ENCODE peak calls at places on chromosomes 6 and 20, in five cellular contexts. G, Z, U, I and Y are unnamed samples.
A peak's percentile ranks its signal among the peaks of the same experiment; 100 is the strongest.

GRCh38 chr6:24799541-24799915 is 811 bp upstream of the ARMH2 start:
- DNase-seq in G (no peak), Z (no peak), U (no peak), I (no peak), Y (no peak)

GRCh38 chr20:9332783-9333482 is 181.5 kb upstream of the LAMP5 start:
- DNase-seq in G (no peak), Z (no peak), U (no peak), I (no peak), Y (no peak)

GRCh38 chr6:44022671-44023352 is 104.4 kb downstream of the MRPL14 start:
- DNase-seq in G (no peak), Z (no peak), U (no peak), I (no peak), Y (no peak)

GRCh38 chr6:88455317-88455716 is 289.2 kb upstream of the CNR1 start:
- DNase-seq in G (no peak), Z (no peak), U (no peak), I (no peak), Y (no peak)

GRCh38 chr6:31737315-31738047 is 1.2 kb upstream of the CLIC1 start:
- DNase-seq in G (no peak), Z (peak; percentile 65), U (peak; percentile 68), I (peak; percentile 49), Y (peak; percentile 82)

GRCh38 chr20:49993301-49993751 is 10.5 kb downstream of the SNAI1 start:
- DNase-seq in G (no peak), Z (no peak), U (no peak), I (no peak), Y (no peak)

GRCh38 chr6:144055121-144055931 is 40.0 kb downstream of the SF3B5 start:
- DNase-seq in G (no peak), Z (no peak), U (no peak), I (no peak), Y (no peak)

GRCh38 chr20:62053465-62054196 is 12.1 kb downstream of the TAF4 start:
- DNase-seq in G (no peak), Z (no peak), U (no peak), I (peak; percentile 23), Y (no peak)

GRCh38 chr20:9235518-9235917 is 166.6 kb downstream of the PLCB4 start:
- DNase-seq in G (peak; percentile 75), Z (no peak), U (no peak), I (no peak), Y (peak; percentile 74)

GRCh38 chr6:170088349-170088951 is 202.4 kb downstream of the DLL1 start:
- DNase-seq in G (no peak), Z (no peak), U (no peak), I (no peak), Y (no peak)

GRCh38 chr20:62183426-62184142 is 756 bp downstream of the MTG2 start:
- DNase-seq in G (no peak), Z (no peak), U (no peak), I (no peak), Y (peak; percentile 43)

GRCh38 chr20:23141450-23142161 is 55.5 kb upstream of the CD93 start:
- DNase-seq in G (no peak), Z (no peak), U (no peak), I (no peak), Y (no peak)

GRCh38 chr6:136647363-136647763 is 97.1 kb upstream of the MAP7 start:
- DNase-seq in G (peak; percentile 97), Z (no peak), U (peak; percentile 13), I (no peak), Y (peak; percentile 90)

GRCh38 chr6:116511424-116512131 is at the start of gene CALHM5:
- DNase-seq in G (peak; percentile 94), Z (no peak), U (peak; percentile 94), I (no peak), Y (peak; percentile 90)

GRCh38 chr6:109442393-109442924 is 1.9 kb downstream of the SMPD2 start:
- DNase-seq in G (no peak), Z (no peak), U (no peak), I (no peak), Y (no peak)

GRCh38 chr6:38154731-38155130 is 335.2 kb downstream of the ZFAND3 start:
- DNase-seq in G (no peak), Z (no peak), U (no peak), I (no peak), Y (no peak)

GRCh38 chr6:151721141-151721540 is 86.3 kb upstream of the ESR1 start:
- DNase-seq in G (no peak), Z (no peak), U (no peak), I (no peak), Y (no peak)

GRCh38 chr6:22471746-22472145 is 97.6 kb upstream of the HDGFL1 start:
- DNase-seq in G (no peak), Z (no peak), U (no peak), I (no peak), Y (no peak)

DNA sequence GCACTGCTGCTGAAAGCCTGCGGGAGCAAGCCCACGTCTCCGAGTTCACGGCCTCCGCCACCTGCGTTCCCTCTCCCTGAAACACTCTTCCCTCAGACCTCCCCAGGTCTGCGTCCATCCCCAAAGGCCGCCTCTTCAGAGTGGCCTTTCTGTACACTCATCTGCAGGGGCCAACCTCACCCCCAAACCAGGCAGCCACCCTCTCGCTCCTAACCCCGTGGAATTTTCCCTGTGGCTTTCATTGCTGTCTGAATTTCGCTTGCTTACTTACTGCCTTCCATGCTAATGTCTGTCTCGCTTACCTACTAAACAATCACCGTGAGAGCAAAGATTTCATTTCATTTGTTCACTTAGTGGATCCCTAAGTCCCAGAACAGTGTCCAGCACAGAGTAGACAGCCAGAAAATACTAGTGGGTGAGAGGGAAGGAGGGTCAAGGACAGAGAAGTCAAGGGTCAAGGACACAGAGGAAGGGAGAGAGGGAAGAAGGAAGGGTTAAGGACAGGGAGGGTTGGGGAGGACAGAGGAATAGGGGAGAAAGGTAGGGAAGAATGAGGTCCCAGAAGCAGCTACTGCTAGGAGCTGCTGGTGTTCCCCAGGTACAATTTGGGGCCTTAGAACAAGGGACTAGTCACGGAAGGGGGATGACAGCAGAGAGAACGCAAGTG is 114.8 kb downstream of the NFATC2 start:
- DNase-seq in G (no peak), Z (no peak), U (no peak), I (no peak), Y (no peak)
- H3K4ac ChIP-seq in G (no peak overlapping the region), Z (no peak overlapping the region), U (no peak overlapping the region), I (no peak overlapping the region), Y (no peak overlapping the region)

DNA sequence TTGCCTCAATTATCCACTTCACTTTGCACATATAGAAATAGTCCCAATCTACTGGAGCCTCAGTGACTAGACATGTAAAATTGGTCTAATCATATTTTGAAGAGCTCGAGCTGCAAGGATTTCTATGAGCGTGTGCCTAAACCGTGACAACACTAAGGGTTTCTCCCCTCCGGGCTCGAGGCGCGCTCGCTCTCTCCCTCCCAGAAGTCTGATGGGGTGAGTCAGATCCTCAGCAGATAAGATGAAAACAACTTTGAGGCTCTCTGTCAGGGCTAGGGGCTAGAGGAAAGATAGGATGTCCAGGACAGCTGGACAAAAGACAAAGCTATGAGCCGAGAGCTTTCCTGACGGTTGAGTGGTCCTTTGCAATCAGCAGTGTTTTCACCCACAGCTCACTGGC is 16.8 kb downstream of the GNAS-AS1 start:
- DNase-seq in G (no peak), Z (no peak), U (no peak), I (no peak), Y (peak; percentile 13)
- H2BK15ac ChIP-seq in G (no peak overlapping the region), Z (no peak overlapping the region), U (no peak overlapping the region), I (no peak overlapping the region), Y (no peak overlapping the region)

DNA sequence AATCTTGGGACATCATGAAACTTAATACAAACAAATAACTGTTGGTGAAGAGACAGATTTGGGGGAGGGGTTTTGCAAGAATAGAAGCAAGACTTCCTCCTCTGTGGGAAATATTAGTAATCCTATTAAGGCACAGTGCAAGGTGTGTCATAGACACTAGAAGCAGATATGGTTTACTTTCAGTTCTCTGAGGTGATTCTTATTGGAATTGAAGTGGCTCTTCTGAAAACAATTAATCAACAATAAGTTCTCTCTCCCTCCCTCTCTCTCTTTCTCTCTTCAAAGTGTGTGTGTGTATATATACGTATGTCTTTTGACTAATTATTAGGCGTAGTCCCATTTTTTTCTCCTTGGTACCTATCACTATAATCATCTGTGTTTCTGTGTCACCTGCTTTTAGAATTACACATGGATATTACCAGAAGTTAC is 99.8 kb downstream of the HIVEP2 start:
- DNase-seq in G (no peak), Z (no peak), U (no peak), I (no peak), Y (peak; percentile 62)
- H3K4me3 ChIP-seq in G (no peak overlapping the region), Z (no peak overlapping the region), U (no peak overlapping the region), I (peak overlapping the region; percentile 32), Y (peak overlapping the region; percentile 67)

DNA sequence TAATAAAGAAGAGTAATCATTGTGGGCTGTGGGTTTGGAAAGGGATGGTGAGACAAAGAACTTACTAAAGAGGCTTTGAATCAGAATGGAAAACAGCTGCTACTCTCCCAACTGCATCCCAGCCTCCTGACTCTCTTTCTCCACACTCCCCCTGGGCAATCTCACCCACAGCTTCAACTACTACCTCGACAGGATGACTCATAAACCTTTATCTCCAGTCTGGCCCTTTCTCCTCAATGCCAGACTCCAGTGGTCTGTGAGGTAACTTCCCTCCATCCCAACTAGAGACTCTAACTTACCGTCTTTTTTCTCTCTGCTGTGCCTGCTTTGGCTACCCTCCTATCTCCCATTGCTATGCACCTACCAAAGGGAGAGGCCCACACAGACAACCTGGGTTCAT is 135.3 kb upstream of the RREB1 start:
- DNase-seq in G (peak; percentile 25), Z (no peak), U (peak; percentile 48), I (no peak), Y (peak; percentile 44)
- H3K4ac ChIP-seq in G (no peak overlapping the region), Z (no peak overlapping the region), U (no peak overlapping the region), I (no peak overlapping the region), Y (no peak overlapping the region)

GRCh38 chr20:25191051-25191450 is 4.5 kb upstream of the ENTPD6 start:
- DNase-seq in G (no peak), Z (no peak), U (peak; percentile 32), I (no peak), Y (no peak)
- H2BK15ac ChIP-seq in G (no peak overlapping the region), Z (no peak overlapping the region), U (no peak overlapping the region), I (no peak overlapping the region), Y (no peak overlapping the region)

DNA sequence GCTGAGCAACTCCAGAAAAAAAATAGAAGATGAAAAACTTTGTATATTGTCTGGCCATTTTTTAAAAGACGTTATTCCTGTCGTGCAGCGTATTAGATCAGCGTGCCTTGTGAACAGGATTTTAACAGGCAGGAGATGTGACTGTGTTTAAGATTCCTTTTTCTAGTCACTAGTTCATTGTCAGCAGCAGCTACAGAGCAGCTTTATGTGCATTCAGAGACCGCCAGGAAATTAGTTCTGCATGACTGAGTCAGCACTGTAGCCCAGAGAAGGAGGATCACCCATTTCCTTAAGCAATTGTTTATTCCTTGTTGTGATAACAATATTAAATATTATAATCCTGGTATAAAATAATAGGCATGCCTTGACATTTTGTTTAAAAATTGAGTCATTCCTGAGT is 75.4 kb upstream of the ADGRB3 start:
- DNase-seq in G (no peak), Z (peak; percentile 43), U (peak; percentile 56), I (no peak), Y (peak; percentile 6)
- H3K4me3 ChIP-seq in G (no peak overlapping the region), Z (no peak overlapping the region), U (no peak overlapping the region), I (no peak overlapping the region), Y (no peak overlapping the region)

GRCh38 chr6:156166093-156166492 is 611.1 kb upstream of the ARID1B start:
- DNase-seq in G (no peak), Z (no peak), U (no peak), I (no peak), Y (no peak)
- H3K4ac ChIP-seq in G (no peak overlapping the region), Z (no peak overlapping the region), U (no peak overlapping the region), I (no peak overlapping the region), Y (no peak overlapping the region)